ENCODE peak calls at places on chromosomes 2 and 18, in ten cellular contexts. B is iPS DF 19.7; P is NCI-H460; U is tibial nerve; Z is skeletal muscle cell; F is stimulated activated CD8-positive, alpha-beta memory T cell treated with anti-CD3 and anti-CD28 coated beads, Interleukin-15, amount 100 ng/mL, for 24 hours; R is nephron progenitor cell; T is astrocyte of the spinal cord; V is substantia nigra; I is Calu3. N is an unnamed sample.

GRCh38 chr2:239544141-239544800 is 143.5 kb upstream of the HDAC4 start:
- DNase-seq in V (no peak), R (no peak), F (no peak), Z (no peak), I (no peak), T (peak; percentile 7), U (no peak), P (no peak), B (no peak), N (no peak)

GRCh38 chr2:203534486-203535077 is 519 bp downstream of the RAPH1 start:
- DNase-seq in R (no peak), I (no peak), T (no peak), V (no peak), P (no peak), U (no peak), Z (no peak), B (no peak), F (peak; percentile 11), N (no peak)

GRCh38 chr2:240599141-240599583 is 12.6 kb downstream of the CAPN10 start:
- DNase-seq in I (no peak), T (no peak), R (no peak), U (peak; percentile 1), Z (no peak), F (no peak), B (no peak), P (no peak), V (no peak), N (no peak)

GRCh38 chr2:203998195-203998804 is 61.7 kb downstream of the ICOS start:
- DNase-seq in F (no peak), P (no peak), Z (peak; percentile 31), U (no peak), V (no peak), T (peak; percentile 64), I (no peak), B (no peak), R (no peak), N (no peak)

GRCh38 chr18:78146136-78146535 is 833.5 kb upstream of the SALL3 start:
- DNase-seq in Z (no peak), I (no peak), B (no peak), V (no peak), P (no peak), R (no peak), F (no peak), U (no peak), T (no peak), N (no peak)

GRCh38 chr18:39911716-39912115 is 2043.3 kb upstream of the PIK3C3 start:
- DNase-seq in T (no peak), I (no peak), P (no peak), Z (no peak), V (no peak), U (no peak), B (no peak), F (no peak), R (no peak), N (no peak)

GRCh38 chr18:45901654-45902210 is 65.4 kb downstream of the EPG5 start:
- DNase-seq in F (no peak), U (no peak), I (no peak), R (no peak), B (no peak), Z (no peak), T (peak; percentile 53), V (no peak), P (no peak), N (no peak)

GRCh38 chr2:121699421-121700328 is 37.0 kb downstream of the NIFK start:
- DNase-seq in U (no peak), Z (peak; percentile 49), V (no peak), P (peak; percentile 37), T (peak; percentile 70), B (no peak), F (peak; percentile 42), R (no peak), I (peak; percentile 88), N (peak; percentile 37)

GRCh38 chr2:20421336-20421987 is 25.4 kb upstream of the RHOB start:
- DNase-seq in U (no peak), R (no peak), I (no peak), P (no peak), Z (no peak), B (no peak), V (no peak), T (no peak), F (no peak), N (no peak)

GRCh38 chr2:149002378-149002890 is 36.1 kb upstream of the LYPD6B start:
- DNase-seq in B (no peak), T (no peak), F (no peak), Z (no peak), P (no peak), V (no peak), R (no peak), I (no peak), U (no peak), N (no peak)

GRCh38 chr2:86072271-86072858 is 33.3 kb downstream of the POLR1A start:
- DNase-seq in Z (no peak), I (no peak), F (no peak), U (peak; percentile 72), T (peak; percentile 66), P (no peak), R (peak; percentile 20), B (no peak), V (peak; percentile 40), N (peak; percentile 80)

GRCh38 chr2:232667989-232668583 is 29.0 kb upstream of the GIGYF2 start:
- DNase-seq in I (no peak), F (no peak), R (no peak), T (peak; percentile 2), Z (no peak), U (no peak), P (no peak), B (no peak), V (no peak), N (no peak)

GRCh38 chr18:23231340-23232021 is 96.2 kb downstream of the CABLES1 start:
- DNase-seq in T (peak; percentile 92), B (no peak), V (no peak), Z (peak; percentile 87), I (peak; percentile 73), U (peak; percentile 47), P (no peak), F (peak; percentile 14), R (no peak), N (peak; percentile 79)

GRCh38 chr2:200587007-200587616 is 1.3 kb downstream of the AOX1 start:
- DNase-seq in B (no peak), Z (no peak), V (no peak), R (no peak), I (no peak), T (no peak), P (no peak), F (no peak), U (no peak), N (no peak)

GRCh38 chr2:182592691-182593393 is 123.2 kb upstream of the DNAJC10 start:
- DNase-seq in T (no peak), R (no peak), V (no peak), Z (no peak), U (no peak), I (no peak), F (no peak), P (no peak), B (no peak), N (no peak)

GRCh38 chr2:171958475-171958874 is 36.2 kb downstream of the HAT1 start:
- DNase-seq in T (peak; percentile 58), Z (peak; percentile 19), V (no peak), R (no peak), U (no peak), I (no peak), F (no peak), B (no peak), P (no peak), N (no peak)

GRCh38 chr2:76270356-76270755 is 559.6 kb upstream of the GCFC2 start:
- DNase-seq in F (no peak), Z (no peak), B (no peak), P (no peak), I (no peak), R (no peak), U (no peak), V (no peak), T (no peak), N (no peak)

GRCh38 chr2:29329899-29330298 is 214.7 kb downstream of the CLIP4 start:
- DNase-seq in I (no peak), V (no peak), T (no peak), U (no peak), P (no peak), F (no peak), Z (no peak), B (no peak), R (no peak), N (no peak)

GRCh38 chr2:239220976-239221375 is 179.8 kb downstream of the HDAC4 start:
- DNase-seq in B (no peak), R (no peak), F (no peak), T (no peak), V (no peak), I (no peak), P (no peak), Z (no peak), U (no peak), N (no peak)

GRCh38 chr18:39348757-39349156 is 1783.2 kb upstream of the CELF4 start:
- DNase-seq in R (no peak), F (no peak), B (no peak), T (no peak), I (no peak), P (no peak), U (no peak), Z (no peak), V (no peak), N (no peak)

GRCh38 chr2:196268538-196269338 is 97.4 kb upstream of the STK17B start:
- DNase-seq in I (peak; percentile 43), Z (no peak), P (no peak), V (no peak), T (no peak), B (no peak), R (no peak), U (no peak), F (no peak), N (no peak)

GRCh38 chr2:98911376-98912154 is 24.5 kb downstream of the CRACDL start:
- DNase-seq in I (no peak), B (no peak), P (no peak), V (no peak), U (no peak), F (no peak), Z (peak; percentile 61), T (peak; percentile 41), R (no peak), N (no peak)